ENCODE peak calls at places on chromosomes 16 and 17, in five cellular contexts. A, H, O, J and N are unnamed samples.

GRCh38 chr17:2277430-2278170 is 26.0 kb downstream of the SMG6 start:
- DNase-seq in A (no peak), H (no peak), O (no peak), J (no peak), N (no peak)

GRCh38 chr17:78739331-78739853 is 42.7 kb downstream of the CYTH1 start:
- DNase-seq in A (no peak), H (no peak), O (no peak), J (no peak), N (no peak)

GRCh38 chr17:28366605-28367004 is 1.6 kb upstream of the SEBOX start:
- DNase-seq in A (no peak), H (no peak), O (no peak), J (no peak), N (no peak)

GRCh38 chr17:880074-880870 is 98.1 kb downstream of the MRM3 start:
- DNase-seq in A (no peak), H (no peak), O (no peak), J (no peak), N (no peak)

GRCh38 chr17:30950669-30951399 is 20.0 kb upstream of the RNF135 start:
- DNase-seq in A (peak), H (peak), O (peak), J (no peak), N (peak)

GRCh38 chr16:58866935-58867334 is 132.8 kb upstream of the GOT2 start:
- DNase-seq in A (no peak), H (no peak), O (no peak), J (no peak), N (no peak)

GRCh38 chr17:30344283-30345088 is 10.6 kb upstream of the TMIGD1 start:
- DNase-seq in A (peak), H (no peak), O (peak), J (no peak), N (no peak)

GRCh38 chr17:79769596-79770520 is 8.1 kb upstream of the CBX2 start:
- DNase-seq in A (no peak), H (no peak), O (no peak), J (no peak), N (no peak)

GRCh38 chr16:11424118-11424460 is 78.8 kb downstream of the RMI2 start:
- DNase-seq in A (no peak), H (no peak), O (no peak), J (no peak), N (no peak)

GRCh38 chr16:4382795-4383357 is 11.2 kb downstream of the VASN start:
- DNase-seq in A (no peak), H (no peak), O (no peak), J (no peak), N (no peak)

GRCh38 chr16:22317625-22318024 is 20.4 kb downstream of the POLR3E start:
- DNase-seq in A (no peak), H (no peak), O (no peak), J (no peak), N (no peak)

GRCh38 chr17:77467513-77467912 is 326.7 kb downstream of the SEC14L1 start:
- DNase-seq in A (no peak), H (no peak), O (no peak), J (no peak), N (no peak)

GRCh38 chr17:14704121-14704520 is 403.2 kb downstream of the HS3ST3B1 start:
- DNase-seq in A (no peak), H (no peak), O (no peak), J (no peak), N (no peak)

GRCh38 chr16:64362193-64362592 is 759.7 kb downstream of the CDH11 start:
- DNase-seq in A (no peak), H (peak), O (no peak), J (no peak), N (no peak)